ENCODE peak calls at places on chromosomes 16 and 17, in five cellular contexts. V is cardiac septum; E is AG10803; R is T-helper 2 cell treated with Interferon-gamma antibody and Interleukin-4, amounts not matched to agents 5 μg/mL and 100 μg/mL, for 36 hours; G is astrocyte of the spinal cord. B is an unnamed sample.

GRCh38 chr16:86514656-86515376 is 4.5 kb downstream of the FOXF1 start:
- DNase-seq in V (no peak), E (no peak), R (no peak), G (peak), B (peak)

GRCh38 chr17:29115906-29116651 is 64.1 kb downstream of the MYO18A start:
- DNase-seq in V (no peak), E (peak), R (peak), G (peak), B (peak)

GRCh38 chr17:50108556-50108955 is 13.4 kb downstream of the PDK2 start:
- DNase-seq in V (no peak), E (no peak), R (no peak), G (no peak), B (no peak)

GRCh38 chr16:75202069-75202590 is 4.8 kb downstream of the CTRB2 start:
- DNase-seq in V (peak), E (no peak), R (no peak), G (no peak), B (no peak)

GRCh38 chr16:11632455-11632921 is 35.8 kb upstream of the SNN start:
- DNase-seq in V (no peak), E (peak), R (no peak), G (peak), B (peak)

GRCh38 chr17:16463341-16464000 is 28.5 kb downstream of the LRRC75A start:
- DNase-seq in V (peak), E (peak), R (no peak), G (no peak), B (no peak)

GRCh38 chr17:37742114-37742761 is 2.6 kb downstream of the HNF1B start:
- DNase-seq in V (no peak), E (no peak), R (no peak), G (peak), B (no peak)

GRCh38 chr17:1460233-1460632 is 4.2 kb upstream of the CRK start:
- DNase-seq in V (peak), E (peak), R (no peak), G (no peak), B (no peak)

GRCh38 chr17:21674242-21674731 is 18.0 kb upstream of the KCNJ18 start:
- DNase-seq in V (peak), E (no peak), R (no peak), G (no peak), B (no peak)

GRCh38 chr16:46785076-46785845 is 37.1 kb upstream of the MYLK3 start:
- DNase-seq in V (no peak), E (no peak), R (no peak), G (no peak), B (no peak)

GRCh38 chr16:85649411-85649977 is 36.4 kb downstream of the GSE1 start:
- DNase-seq in V (no peak), E (no peak), R (no peak), G (no peak), B (no peak)

GRCh38 chr16:67883872-67884261 is 818 bp upstream of the NRN1L start:
- DNase-seq in V (no peak), E (no peak), R (peak), G (peak), B (peak)

GRCh38 chr16:23420011-23420410 is 33.0 kb downstream of the COG7 start:
- DNase-seq in V (no peak), E (peak), R (no peak), G (peak), B (peak)

GRCh38 chr16:55494994-55495421 is 13.9 kb upstream of the LPCAT2 start:
- DNase-seq in V (no peak), E (peak), R (no peak), G (peak), B (peak)

GRCh38 chr17:245611-246010 is 64.2 kb upstream of the DOC2B start:
- DNase-seq in V (peak), E (no peak), R (no peak), G (no peak), B (no peak)

GRCh38 chr16:707062-707538 is 1.5 kb upstream of the FBXL16 start:
- DNase-seq in V (no peak), E (no peak), R (no peak), G (no peak), B (no peak)

GRCh38 chr16:11706180-11706742 is 36.4 kb downstream of the TXNDC11 start:
- DNase-seq in V (no peak), E (no peak), R (no peak), G (peak), B (peak)

GRCh38 chr17:50613596-50613995 is 21.1 kb upstream of the ABCC3 start:
- DNase-seq in V (no peak), E (no peak), R (no peak), G (no peak), B (no peak)

GRCh38 chr17:37642706-37643105 is 540 bp downstream of the DDX52 start:
- DNase-seq in V (no peak), E (peak), R (no peak), G (peak), B (peak)

GRCh38 chr16:50948268-50948667 is 202.8 kb downstream of the SALL1 start:
- DNase-seq in V (no peak), E (no peak), R (no peak), G (no peak), B (no peak)

GRCh38 chr16:12901597-12902436 is at the start of gene SHISA9:
- DNase-seq in V (no peak), E (peak), R (no peak), G (no peak), B (peak)

GRCh38 chr16:54355251-54355650 is 68.7 kb upstream of the IRX3 start:
- DNase-seq in V (no peak), E (peak), R (no peak), G (peak), B (peak)

GRCh38 chr17:46061435-46061834 is 62.4 kb downstream of the STH start:
- DNase-seq in V (no peak), E (no peak), R (no peak), G (peak), B (peak)

GRCh38 chr17:13609953-13610352 is 8.2 kb upstream of the HS3ST3A1 start:
- DNase-seq in V (no peak), E (no peak), R (no peak), G (no peak), B (no peak)

GRCh38 chr16:82699262-82699661 is 72.5 kb downstream of the CDH13 start:
- DNase-seq in V (no peak), E (no peak), R (no peak), G (no peak), B (no peak)

GRCh38 chr17:32159586-32160438 is 17.5 kb downstream of the RHOT1 start:
- DNase-seq in V (no peak), E (no peak), R (no peak), G (no peak), B (peak)

GRCh38 chr17:65855245-65855644 is 293.8 kb upstream of the AXIN2 start:
- DNase-seq in V (no peak), E (peak), R (no peak), G (peak), B (peak)

GRCh38 chr16:67406628-67407027 is 9.6 kb downstream of the ZDHHC1 start:
- DNase-seq in V (no peak), E (peak), R (no peak), G (peak), B (peak)

GRCh38 chr17:82187500-82187899 is 25.1 kb downstream of the CCDC57 start:
- DNase-seq in V (no peak), E (no peak), R (no peak), G (no peak), B (no peak)

GRCh38 chr16:57663917-57664661 is 4.0 kb upstream of the ADGRG3 start:
- DNase-seq in V (no peak), E (no peak), R (no peak), G (no peak), B (no peak)

GRCh38 chr17:57262557-57262956 is 6.2 kb downstream of the MSI2 start:
- DNase-seq in V (no peak), E (no peak), R (no peak), G (no peak), B (no peak)

GRCh38 chr17:38628441-38628840 is 22.7 kb upstream of the SRCIN1 start:
- DNase-seq in V (no peak), E (peak), R (no peak), G (no peak), B (peak)